ENCODE peak calls at places on chromosomes 2 and 18, in seven cellular contexts. One of them, this sample, is unnamed.

GRCh38 chr2:28544405-28544914 is 48.6 kb downstream of the PLB1 start:
- DNase-seq in left cardiac atrium: no peak
- DNase-seq in stimulated activated CD8-positive, alpha-beta memory T cell treated with anti-CD3 and anti-CD28 coated beads, Interleukin-4, amount 100 ng/mL, for 1 hour: no peak
- DNase-seq in SW 1271: no peak
- DNase-seq in AG09309: no peak
- DNase-seq in pancreas: no peak
- DNase-seq in activated CD4-positive, CD25-positive, alpha-beta regulatory T cell treated with anti-CD3 and anti-CD28 coated beads, Interleukin-2, amount 50 U/mL, for 72 hours: no peak
- DNase-seq in this sample: no peak

GRCh38 chr2:126244937-126245336 is 411.0 kb upstream of the GYPC start:
- DNase-seq in left cardiac atrium: peak
- DNase-seq in SW 1271: no peak
- DNase-seq in AG09309: no peak
- DNase-seq in activated CD4-positive, CD25-positive, alpha-beta regulatory T cell treated with anti-CD3 and anti-CD28 coated beads, Interleukin-2, amount 50 U/mL, for 72 hours: no peak
- DNase-seq in pancreas: peak
- DNase-seq in stimulated activated CD8-positive, alpha-beta memory T cell treated with anti-CD3 and anti-CD28 coated beads, Interleukin-4, amount 100 ng/mL, for 1 hour: no peak
- DNase-seq in this sample: peak

GRCh38 chr2:217995741-217996141 is 7.1 kb downstream of the TNS1 start:
- DNase-seq in activated CD4-positive, CD25-positive, alpha-beta regulatory T cell treated with anti-CD3 and anti-CD28 coated beads, Interleukin-2, amount 50 U/mL, for 72 hours: no peak
- DNase-seq in pancreas: peak
- DNase-seq in stimulated activated CD8-positive, alpha-beta memory T cell treated with anti-CD3 and anti-CD28 coated beads, Interleukin-4, amount 100 ng/mL, for 1 hour: no peak
- DNase-seq in AG09309: no peak
- DNase-seq in SW 1271: no peak
- DNase-seq in left cardiac atrium: peak
- DNase-seq in this sample: no peak

GRCh38 chr18:76594966-76595365 is 99.9 kb upstream of the ZNF516 start:
- DNase-seq in left cardiac atrium: no peak
- DNase-seq in SW 1271: no peak
- DNase-seq in activated CD4-positive, CD25-positive, alpha-beta regulatory T cell treated with anti-CD3 and anti-CD28 coated beads, Interleukin-2, amount 50 U/mL, for 72 hours: no peak
- DNase-seq in AG09309: no peak
- DNase-seq in stimulated activated CD8-positive, alpha-beta memory T cell treated with anti-CD3 and anti-CD28 coated beads, Interleukin-4, amount 100 ng/mL, for 1 hour: no peak
- DNase-seq in pancreas: no peak
- DNase-seq in this sample: no peak

GRCh38 chr18:42024131-42024530 is 69.1 kb downstream of the PIK3C3 start:
- DNase-seq in AG09309: no peak
- DNase-seq in activated CD4-positive, CD25-positive, alpha-beta regulatory T cell treated with anti-CD3 and anti-CD28 coated beads, Interleukin-2, amount 50 U/mL, for 72 hours: no peak
- DNase-seq in left cardiac atrium: no peak
- DNase-seq in pancreas: no peak
- DNase-seq in SW 1271: no peak
- DNase-seq in stimulated activated CD8-positive, alpha-beta memory T cell treated with anti-CD3 and anti-CD28 coated beads, Interleukin-4, amount 100 ng/mL, for 1 hour: no peak
- DNase-seq in this sample: no peak

GRCh38 chr2:28697602-28698149 is 54.0 kb upstream of the PPP1CB start:
- DNase-seq in AG09309: no peak
- DNase-seq in pancreas: no peak
- DNase-seq in activated CD4-positive, CD25-positive, alpha-beta regulatory T cell treated with anti-CD3 and anti-CD28 coated beads, Interleukin-2, amount 50 U/mL, for 72 hours: no peak
- DNase-seq in SW 1271: no peak
- DNase-seq in stimulated activated CD8-positive, alpha-beta memory T cell treated with anti-CD3 and anti-CD28 coated beads, Interleukin-4, amount 100 ng/mL, for 1 hour: no peak
- DNase-seq in left cardiac atrium: no peak
- DNase-seq in this sample: no peak

GRCh38 chr2:231198291-231199173 is at the start of gene ARMC9:
- DNase-seq in stimulated activated CD8-positive, alpha-beta memory T cell treated with anti-CD3 and anti-CD28 coated beads, Interleukin-4, amount 100 ng/mL, for 1 hour: peak
- DNase-seq in SW 1271: peak
- DNase-seq in pancreas: peak
- DNase-seq in AG09309: no peak
- DNase-seq in activated CD4-positive, CD25-positive, alpha-beta regulatory T cell treated with anti-CD3 and anti-CD28 coated beads, Interleukin-2, amount 50 U/mL, for 72 hours: peak
- DNase-seq in left cardiac atrium: peak
- DNase-seq in this sample: peak

GRCh38 chr2:10331702-10332401 is 29.1 kb downstream of the HPCAL1 start:
- DNase-seq in SW 1271: no peak
- DNase-seq in activated CD4-positive, CD25-positive, alpha-beta regulatory T cell treated with anti-CD3 and anti-CD28 coated beads, Interleukin-2, amount 50 U/mL, for 72 hours: peak
- DNase-seq in AG09309: no peak
- DNase-seq in left cardiac atrium: no peak
- DNase-seq in pancreas: no peak
- DNase-seq in stimulated activated CD8-positive, alpha-beta memory T cell treated with anti-CD3 and anti-CD28 coated beads, Interleukin-4, amount 100 ng/mL, for 1 hour: no peak
- DNase-seq in this sample: peak

GRCh38 chr2:60311524-60311923 is 241.9 kb downstream of the BCL11A start:
- DNase-seq in activated CD4-positive, CD25-positive, alpha-beta regulatory T cell treated with anti-CD3 and anti-CD28 coated beads, Interleukin-2, amount 50 U/mL, for 72 hours: no peak
- DNase-seq in AG09309: no peak
- DNase-seq in SW 1271: no peak
- DNase-seq in stimulated activated CD8-positive, alpha-beta memory T cell treated with anti-CD3 and anti-CD28 coated beads, Interleukin-4, amount 100 ng/mL, for 1 hour: no peak
- DNase-seq in pancreas: no peak
- DNase-seq in left cardiac atrium: no peak
- DNase-seq in this sample: no peak

GRCh38 chr2:112024246-112024645 is 30.8 kb upstream of the TMEM87B start:
- DNase-seq in pancreas: no peak
- DNase-seq in stimulated activated CD8-positive, alpha-beta memory T cell treated with anti-CD3 and anti-CD28 coated beads, Interleukin-4, amount 100 ng/mL, for 1 hour: no peak
- DNase-seq in SW 1271: no peak
- DNase-seq in activated CD4-positive, CD25-positive, alpha-beta regulatory T cell treated with anti-CD3 and anti-CD28 coated beads, Interleukin-2, amount 50 U/mL, for 72 hours: no peak
- DNase-seq in left cardiac atrium: no peak
- DNase-seq in AG09309: no peak
- DNase-seq in this sample: peak

GRCh38 chr2:129224022-129224421 is 755.4 kb upstream of the RAB6C start:
- DNase-seq in left cardiac atrium: no peak
- DNase-seq in pancreas: no peak
- DNase-seq in AG09309: no peak
- DNase-seq in SW 1271: no peak
- DNase-seq in activated CD4-positive, CD25-positive, alpha-beta regulatory T cell treated with anti-CD3 and anti-CD28 coated beads, Interleukin-2, amount 50 U/mL, for 72 hours: no peak
- DNase-seq in stimulated activated CD8-positive, alpha-beta memory T cell treated with anti-CD3 and anti-CD28 coated beads, Interleukin-4, amount 100 ng/mL, for 1 hour: no peak
- DNase-seq in this sample: no peak

GRCh38 chr2:29527947-29528346 is 393.4 kb downstream of the ALK start:
- DNase-seq in activated CD4-positive, CD25-positive, alpha-beta regulatory T cell treated with anti-CD3 and anti-CD28 coated beads, Interleukin-2, amount 50 U/mL, for 72 hours: no peak
- DNase-seq in stimulated activated CD8-positive, alpha-beta memory T cell treated with anti-CD3 and anti-CD28 coated beads, Interleukin-4, amount 100 ng/mL, for 1 hour: no peak
- DNase-seq in AG09309: no peak
- DNase-seq in left cardiac atrium: no peak
- DNase-seq in pancreas: no peak
- DNase-seq in SW 1271: no peak
- DNase-seq in this sample: no peak

This sample was measured in pons.